ENCODE peak calls at places on chromosomes 13 and 19, in four cellular contexts. One of them, this sample, is unnamed.

GRCh38 chr13:33079960-33080359 is 63.7 kb downstream of the KL start:
- DNase-seq in kidney tubule cell: no peak
- DNase-seq in MCF 10A: no peak
- DNase-seq in NCI-H2029: no peak
- DNase-seq in this sample: no peak

GRCh38 chr13:24709186-24709913 is 29.1 kb downstream of the ATP12A start:
- DNase-seq in kidney tubule cell: no peak
- DNase-seq in MCF 10A: no peak
- DNase-seq in NCI-H2029: no peak
- DNase-seq in this sample: no peak

GRCh38 chr19:2288010-2288742 is 6.2 kb upstream of the PEAK3 start:
- DNase-seq in kidney tubule cell: no peak
- DNase-seq in MCF 10A: no peak
- DNase-seq in NCI-H2029: no peak
- DNase-seq in this sample: no peak

GRCh38 chr19:35267818-35268545 is 780 bp upstream of the USF2 start:
- DNase-seq in kidney tubule cell: peak
- DNase-seq in MCF 10A: peak
- DNase-seq in NCI-H2029: peak
- DNase-seq in this sample: no peak

GRCh38 chr19:44552324-44552723 is 22.8 kb upstream of the CEACAM20 start:
- DNase-seq in kidney tubule cell: peak
- DNase-seq in MCF 10A: peak
- DNase-seq in NCI-H2029: peak
- DNase-seq in this sample: no peak

GRCh38 chr13:65656740-65657329 is 1573.3 kb downstream of the PCDH9 start:
- DNase-seq in kidney tubule cell: peak
- DNase-seq in MCF 10A: peak
- DNase-seq in NCI-H2029: no peak
- DNase-seq in this sample: no peak

GRCh38 chr13:23081901-23082300 is 98.9 kb upstream of the SGCG start:
- DNase-seq in kidney tubule cell: no peak
- DNase-seq in MCF 10A: no peak
- DNase-seq in NCI-H2029: no peak
- DNase-seq in this sample: no peak

GRCh38 chr19:41133260-41133659 is 19.0 kb downstream of the CYP2F1 start:
- DNase-seq in kidney tubule cell: no peak
- DNase-seq in MCF 10A: no peak
- DNase-seq in NCI-H2029: no peak
- DNase-seq in this sample: no peak

GRCh38 chr19:37467608-37468090 is 405 bp upstream of the ZNF569 start:
- DNase-seq in kidney tubule cell: no peak
- DNase-seq in MCF 10A: no peak
- DNase-seq in NCI-H2029: no peak
- DNase-seq in this sample: no peak

GRCh38 chr13:53042897-53043296 is 14.3 kb downstream of the OLFM4 start:
- DNase-seq in kidney tubule cell: peak
- DNase-seq in MCF 10A: no peak
- DNase-seq in NCI-H2029: no peak
- DNase-seq in this sample: no peak

GRCh38 chr19:42301646-42302204 is at the start of gene PRR19:
- DNase-seq in kidney tubule cell: no peak
- DNase-seq in MCF 10A: no peak
- DNase-seq in NCI-H2029: peak
- DNase-seq in this sample: no peak

GRCh38 chr19:51433092-51433491 is 15.7 kb upstream of the SIGLEC10 start:
- DNase-seq in kidney tubule cell: no peak
- DNase-seq in MCF 10A: no peak
- DNase-seq in NCI-H2029: no peak
- DNase-seq in this sample: no peak

GRCh38 chr13:26133851-26134250 is 82.0 kb upstream of the SHISA2 start:
- DNase-seq in kidney tubule cell: no peak
- DNase-seq in MCF 10A: no peak
- DNase-seq in NCI-H2029: no peak
- DNase-seq in this sample: no peak

GRCh38 chr13:49610176-49610575 is 18.1 kb upstream of the ARL11 start:
- DNase-seq in kidney tubule cell: peak
- DNase-seq in MCF 10A: no peak
- DNase-seq in NCI-H2029: peak
- DNase-seq in this sample: no peak

GRCh38 chr19:52670046-52670445 is 31.9 kb upstream of the ZNF83 start:
- DNase-seq in kidney tubule cell: peak
- DNase-seq in MCF 10A: peak
- DNase-seq in NCI-H2029: no peak
- DNase-seq in this sample: no peak

GRCh38 chr19:4060621-4061177 is 6.0 kb downstream of the ZBTB7A start:
- DNase-seq in kidney tubule cell: no peak
- DNase-seq in MCF 10A: no peak
- DNase-seq in NCI-H2029: no peak
- DNase-seq in this sample: no peak

GRCh38 chr13:33633701-33634525 is 184.0 kb upstream of the RFC3 start:
- DNase-seq in kidney tubule cell: no peak
- DNase-seq in MCF 10A: peak
- DNase-seq in NCI-H2029: no peak
- DNase-seq in this sample: no peak

GRCh38 chr19:48595171-48595570 is 11.4 kb upstream of the SPACA4 start:
- DNase-seq in kidney tubule cell: no peak
- DNase-seq in MCF 10A: no peak
- DNase-seq in NCI-H2029: no peak
- DNase-seq in this sample: no peak

This sample was measured in esophagus muscularis mucosa.